ENCODE peak calls at places on chromosomes 2 and 18, in six cellular contexts. A, E, Q, F, U and H are unnamed samples.
A peak's percentile ranks its signal among the peaks of the same experiment; 100 is the strongest.

GRCh38 chr2:25290811-25291510 is 50.8 kb downstream of the DNMT3A start:
- DNase-seq in A (no peak), E (no peak), Q (no peak), F (no peak), U (no peak), H (no peak)

GRCh38 chr2:42979870-42980763 is 187.7 kb upstream of the HAAO start:
- DNase-seq in A (no peak), E (no peak), Q (no peak), F (no peak), U (no peak), H (no peak)

GRCh38 chr2:226031078-226031937 is 631.8 kb downstream of the NYAP2 start:
- DNase-seq in A (peak; percentile 42), E (peak; percentile 76), Q (peak; percentile 57), F (peak; percentile 84), U (peak; percentile 77), H (peak; percentile 23)

GRCh38 chr2:218229239-218229638 is 12.2 kb downstream of the ARPC2 start:
- DNase-seq in A (no peak), E (peak; percentile 62), Q (no peak), F (peak; percentile 17), U (no peak), H (peak; percentile 72)

GRCh38 chr18:50610349-50610748 is 50.5 kb downstream of the MAPK4 start:
- DNase-seq in A (no peak), E (no peak), Q (no peak), F (no peak), U (no peak), H (no peak)

GRCh38 chr2:180927030-180927686 is 53.2 kb upstream of the UBE2E3 start:
- DNase-seq in A (no peak), E (no peak), Q (no peak), F (no peak), U (no peak), H (no peak)

GRCh38 chr2:143132360-143132759 is 3.1 kb downstream of the ARHGAP15 start:
- DNase-seq in A (no peak), E (no peak), Q (no peak), F (no peak), U (no peak), H (no peak)

GRCh38 chr18:78992041-78992735 is 12.6 kb downstream of the SALL3 start:
- DNase-seq in A (no peak), E (no peak), Q (no peak), F (no peak), U (no peak), H (no peak)

GRCh38 chr2:55296393-55296792 is 27.4 kb upstream of the MTIF2 start:
- DNase-seq in A (no peak), E (no peak), Q (no peak), F (no peak), U (no peak), H (no peak)

GRCh38 chr2:231531408-231532188 is 1.4 kb upstream of the NMUR1 start:
- DNase-seq in A (no peak), E (no peak), Q (no peak), F (no peak), U (no peak), H (no peak)

GRCh38 chr2:17706845-17707244 is 46.8 kb downstream of the SMC6 start:
- DNase-seq in A (no peak), E (no peak), Q (no peak), F (no peak), U (no peak), H (no peak)
- H3K36me3 ChIP-seq in A (no peaks in the 10 kb centered on the region), E (peaks cover 36% of the 10 kb centered on the region), Q (no peaks in the 10 kb centered on the region), F (peaks cover 37% of the 10 kb centered on the region), U (peaks cover 15% of the 10 kb centered on the region), H (peaks cover 1% of the 10 kb centered on the region)

GRCh38 chr2:39007875-39008504 is 112.9 kb downstream of the SOS1 start:
- DNase-seq in A (no peak), E (no peak), Q (no peak), F (no peak), U (no peak), H (no peak)
- H3K36me3 ChIP-seq in A (no peaks in the 10 kb centered on the region), E (peaks cover 5% of the 10 kb centered on the region), Q (peaks cover 3% of the 10 kb centered on the region), F (peaks cover 52% of the 10 kb centered on the region), U (peaks cover 54% of the 10 kb centered on the region), H (no peaks in the 10 kb centered on the region)

GRCh38 chr2:160275646-160276045 is 75.6 kb upstream of the ITGB6 start:
- DNase-seq in A (no peak), E (no peak), Q (no peak), F (no peak), U (no peak), H (no peak)
- H3K36me3 ChIP-seq in A (no peaks in the 10 kb centered on the region), E (peaks cover 51% of the 10 kb centered on the region), Q (peaks cover 3% of the 10 kb centered on the region), F (peaks cover 17% of the 10 kb centered on the region), U (peaks cover 56% of the 10 kb centered on the region), H (no peaks in the 10 kb centered on the region)

DNA sequence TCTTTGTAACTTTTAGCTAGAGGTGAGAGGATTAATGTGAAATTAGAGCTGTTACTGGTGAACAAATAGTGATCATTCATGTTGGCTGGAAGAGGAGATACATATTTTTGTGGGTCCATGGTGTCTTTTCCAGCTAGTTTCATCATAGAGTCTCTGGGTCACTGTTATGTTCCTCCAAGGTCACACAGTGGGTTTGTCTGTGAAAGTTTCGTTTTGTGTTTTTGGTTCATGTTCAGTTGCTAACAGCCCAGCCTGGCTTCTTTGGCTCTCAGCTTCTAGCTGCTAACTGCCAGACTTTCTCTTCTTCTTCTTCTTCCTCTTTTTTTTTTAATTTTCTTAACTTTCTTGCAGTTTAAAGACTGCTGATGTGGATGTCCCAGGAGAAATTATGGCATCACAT is 480.0 kb upstream of the SYT4 start:
- DNase-seq in A (no peak), E (no peak), Q (no peak), F (no peak), U (no peak), H (no peak)
- H3K36me3 ChIP-seq in A (no peaks in the 10 kb centered on the region), E (no peaks in the 10 kb centered on the region), Q (no peaks in the 10 kb centered on the region), F (no peaks in the 10 kb centered on the region), U (no peaks in the 10 kb centered on the region), H (no peaks in the 10 kb centered on the region)

GRCh38 chr2:165897074-165897683 is 56.4 kb downstream of the TTC21B start:
- DNase-seq in A (no peak), E (no peak), Q (no peak), F (no peak), U (no peak), H (no peak)

GRCh38 chr2:165893556-165893955 is 60.0 kb downstream of the TTC21B start:
- DNase-seq in A (no peak), E (no peak), Q (no peak), F (no peak), U (no peak), H (no peak)

GRCh38 chr2:165898381-165898780 is 55.2 kb downstream of the TTC21B start:
- DNase-seq in A (no peak), E (no peak), Q (no peak), F (no peak), U (no peak), H (no peak)

GRCh38 chr2:165897741-165898140 is 55.8 kb downstream of the TTC21B start:
- DNase-seq in A (no peak), E (no peak), Q (no peak), F (no peak), U (no peak), H (no peak)

GRCh38 chr2:165895974-165896373 is 57.6 kb downstream of the TTC21B start:
- DNase-seq in A (no peak), E (no peak), Q (no peak), F (no peak), U (no peak), H (no peak)
- H3K36me3 ChIP-seq in A (peaks cover 4% of the 10 kb centered on the region), E (peaks cover 10% of the 10 kb centered on the region), Q (no peaks in the 10 kb centered on the region), F (peaks cover 25% of the 10 kb centered on the region), U (peaks cover 48% of the 10 kb centered on the region), H (no peaks in the 10 kb centered on the region)

GRCh38 chr18:22988208-22988607 is 55.1 kb downstream of the RBBP8 start:
- DNase-seq in A (no peak), E (no peak), Q (no peak), F (no peak), U (no peak), H (no peak)

GRCh38 chr18:22983175-22983574 is 50.0 kb downstream of the RBBP8 start:
- DNase-seq in A (no peak), E (no peak), Q (no peak), F (peak; percentile 29), U (no peak), H (no peak)

GRCh38 chr18:22981274-22982133 is 48.4 kb downstream of the RBBP8 start:
- DNase-seq in A (no peak), E (no peak), Q (no peak), F (no peak), U (no peak), H (no peak)

GRCh38 chr18:22987547-22988182 is 54.5 kb downstream of the RBBP8 start:
- DNase-seq in A (no peak), E (no peak), Q (no peak), F (no peak), U (no peak), H (no peak)

DNA sequence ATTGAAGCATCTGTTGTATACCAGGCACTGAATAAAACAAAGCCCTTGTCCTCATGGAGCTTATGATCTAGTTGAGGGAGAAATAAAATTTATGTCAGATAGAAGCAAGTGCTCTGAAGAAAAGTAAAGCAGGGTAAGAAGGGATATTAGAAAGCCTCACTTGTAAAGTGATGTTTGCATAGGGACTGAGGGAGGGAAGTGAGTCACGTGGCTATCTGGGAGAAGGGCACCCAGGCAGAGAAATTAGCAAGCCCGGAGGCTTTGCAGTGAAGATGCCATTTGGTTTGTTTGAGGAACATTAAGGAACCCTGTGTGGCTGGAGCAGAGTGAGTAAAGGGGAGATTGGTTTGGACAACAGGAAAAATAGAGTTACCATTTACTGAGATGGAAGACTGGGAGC is 52.1 kb downstream of the RBBP8 start:
- DNase-seq in A (no peak), E (no peak), Q (no peak), F (no peak), U (no peak), H (peak; percentile 12)
- H3K36me3 ChIP-seq in A (no peaks in the 10 kb centered on the region), E (peaks cover 7% of the 10 kb centered on the region), Q (no peaks in the 10 kb centered on the region), F (peaks cover 16% of the 10 kb centered on the region), U (peaks cover 7% of the 10 kb centered on the region), H (no peaks in the 10 kb centered on the region)